ENCODE peak calls at places on chromosomes 13 and 19, in six cellular contexts. E, Q, C, P, R and I are unnamed samples.
A peak's percentile ranks its signal among the peaks of the same experiment; 100 is the strongest.

GRCh38 chr13:30997697-30998547 is 65.5 kb downstream of the TEX26 start:
- DNase-seq in E (no peak), P (no peak), R (no peak), Q (no peak), C (no peak), I (no peak)

GRCh38 chr19:50909240-50910070 is 1.7 kb downstream of the KLK4 start:
- DNase-seq in Q (no peak), C (peak; percentile 71), P (no peak), R (no peak), E (no peak), I (no peak)

GRCh38 chr19:49642488-49643035 is 553 bp downstream of the SCAF1 start:
- DNase-seq in C (peak; percentile 64), E (no peak), P (no peak), Q (no peak), R (no peak), I (no peak)

GRCh38 chr13:78993792-78994191 is 334.8 kb upstream of the OBI1 start:
- DNase-seq in R (no peak), P (no peak), C (no peak), E (no peak), Q (no peak), I (no peak)

GRCh38 chr19:31253816-31254551 is 95.3 kb downstream of the TSHZ3 start:
- DNase-seq in E (no peak), C (no peak), Q (peak; percentile 47), P (peak; percentile 26), R (peak; percentile 81), I (peak; percentile 58)

GRCh38 chr19:15248648-15249559 is 16.7 kb upstream of the EPHX3 start:
- DNase-seq in R (peak; percentile 92), E (no peak), C (no peak), Q (peak; percentile 82), P (peak; percentile 91), I (peak; percentile 81)

GRCh38 chr13:22945321-22946226 is 235.2 kb upstream of the SGCG start:
- DNase-seq in P (no peak), E (no peak), C (no peak), R (no peak), Q (no peak), I (no peak)

GRCh38 chr19:13864223-13864512 is 12.8 kb upstream of the NANOS3 start:
- DNase-seq in C (no peak), R (no peak), E (no peak), Q (no peak), P (no peak), I (no peak)

GRCh38 chr19:38030681-38031422 is 123.8 kb downstream of the SIPA1L3 start:
- DNase-seq in R (peak; percentile 30), E (no peak), Q (no peak), C (no peak), P (no peak), I (no peak)

GRCh38 chr13:41816057-41816456 is 144.9 kb downstream of the VWA8 start:
- DNase-seq in R (no peak), P (no peak), C (no peak), E (no peak), Q (no peak), I (no peak)

GRCh38 chr19:33438016-33438671 is 64.6 kb downstream of the CEBPG start:
- DNase-seq in P (no peak), R (peak; percentile 87), C (no peak), Q (peak; percentile 13), E (no peak), I (peak; percentile 49)

GRCh38 chr19:35752746-35753350 is 4.0 kb downstream of the HSPB6 start:
- DNase-seq in R (no peak), P (no peak), Q (no peak), E (no peak), C (no peak), I (no peak)

GRCh38 chr13:93624371-93624777 is 397.8 kb downstream of the GPC6 start:
- DNase-seq in P (no peak), R (no peak), Q (peak; percentile 75), C (no peak), E (no peak), I (peak; percentile 5)